ENCODE peak calls at places on chromosomes 11 and 22, in five cellular contexts. F is HepG2, K is K562, I is SK-N-SH, H is H1. A is an unnamed sample.

GRCh38 chr11:134662629-134663360 is 250.8 kb upstream of the B3GAT1 start:
- DNase-seq in F (no peak), H (peak), I (no peak), K (no peak), A (no peak)

GRCh38 chr11:102393272-102393730 is 46.3 kb downstream of the BIRC2 start:
- DNase-seq in K (no peak), F (peak), H (no peak), I (no peak), A (no peak)

GRCh38 chr11:124791626-124792341 is 8.4 kb downstream of the MSANTD2 start:
- DNase-seq in I (no peak), K (no peak), H (no peak), F (no peak), A (no peak)

GRCh38 chr11:2471048-2471803 is 26.4 kb downstream of the KCNQ1 start:
- DNase-seq in K (no peak), I (no peak), H (no peak), F (no peak), A (no peak)

GRCh38 chr22:45317551-45318167 is 7.9 kb downstream of the FAM118A start:
- DNase-seq in K (no peak), F (no peak), I (peak), H (peak), A (peak)

GRCh38 chr11:12715941-12716340 is 41.7 kb downstream of the TEAD1 start:
- DNase-seq in K (no peak), H (no peak), F (no peak), I (no peak), A (no peak)

GRCh38 chr11:85307381-85307780 is 319.8 kb downstream of the DLG2 start:
- DNase-seq in I (no peak), H (no peak), K (no peak), F (no peak), A (no peak)

GRCh38 chr11:132685174-132685611 is 847.1 kb downstream of the OPCML start:
- DNase-seq in F (no peak), K (no peak), H (no peak), I (no peak), A (no peak)

GRCh38 chr22:36277482-36278291 is 24.8 kb downstream of the APOL1 start:
- DNase-seq in H (peak), F (peak), K (peak), I (peak), A (peak)

GRCh38 chr11:95089620-95090542 is at the start of gene ENDOD1:
- DNase-seq in K (peak), F (peak), I (peak), H (peak), A (peak)

GRCh38 chr11:102026217-102026616 is 21.0 kb upstream of the CFAP300 start:
- DNase-seq in K (no peak), I (no peak), F (no peak), H (no peak), A (no peak)

GRCh38 chr11:429931-430456 is 11.8 kb downstream of the ANO9 start:
- DNase-seq in F (no peak), I (peak), K (no peak), H (peak), A (no peak)

GRCh38 chr11:79940976-79941735 is 500.3 kb upstream of the TENM4 start:
- DNase-seq in I (no peak), K (no peak), F (no peak), H (no peak), A (no peak)

GRCh38 chr22:21832291-21833290 is 34.9 kb downstream of the MAPK1 start:
- DNase-seq in F (no peak), H (no peak), K (peak), I (no peak), A (no peak)

GRCh38 chr11:121810291-121810690 is 305.7 kb downstream of the BLID start:
- DNase-seq in K (no peak), F (no peak), I (no peak), H (no peak), A (no peak)

GRCh38 chr11:94511932-94512781 is at the start of gene C11orf97:
- DNase-seq in K (peak), H (peak), F (peak), I (peak), A (peak)

GRCh38 chr11:117809236-117810055 is 12.4 kb upstream of the DSCAML1 start:
- DNase-seq in K (peak), H (peak), I (peak), F (no peak), A (peak)

GRCh38 chr11:57214087-57214395 is 23.0 kb downstream of the APLNR start:
- DNase-seq in I (no peak), F (no peak), K (no peak), H (no peak), A (no peak)

GRCh38 chr11:123020968-123021367 is 39.3 kb upstream of the BSX start:
- DNase-seq in K (peak), F (peak), H (no peak), I (peak), A (peak)

GRCh38 chr11:134512061-134512460 is 100.0 kb upstream of the B3GAT1 start:
- DNase-seq in H (no peak), K (no peak), F (no peak), I (no peak), A (no peak)

DNA sequence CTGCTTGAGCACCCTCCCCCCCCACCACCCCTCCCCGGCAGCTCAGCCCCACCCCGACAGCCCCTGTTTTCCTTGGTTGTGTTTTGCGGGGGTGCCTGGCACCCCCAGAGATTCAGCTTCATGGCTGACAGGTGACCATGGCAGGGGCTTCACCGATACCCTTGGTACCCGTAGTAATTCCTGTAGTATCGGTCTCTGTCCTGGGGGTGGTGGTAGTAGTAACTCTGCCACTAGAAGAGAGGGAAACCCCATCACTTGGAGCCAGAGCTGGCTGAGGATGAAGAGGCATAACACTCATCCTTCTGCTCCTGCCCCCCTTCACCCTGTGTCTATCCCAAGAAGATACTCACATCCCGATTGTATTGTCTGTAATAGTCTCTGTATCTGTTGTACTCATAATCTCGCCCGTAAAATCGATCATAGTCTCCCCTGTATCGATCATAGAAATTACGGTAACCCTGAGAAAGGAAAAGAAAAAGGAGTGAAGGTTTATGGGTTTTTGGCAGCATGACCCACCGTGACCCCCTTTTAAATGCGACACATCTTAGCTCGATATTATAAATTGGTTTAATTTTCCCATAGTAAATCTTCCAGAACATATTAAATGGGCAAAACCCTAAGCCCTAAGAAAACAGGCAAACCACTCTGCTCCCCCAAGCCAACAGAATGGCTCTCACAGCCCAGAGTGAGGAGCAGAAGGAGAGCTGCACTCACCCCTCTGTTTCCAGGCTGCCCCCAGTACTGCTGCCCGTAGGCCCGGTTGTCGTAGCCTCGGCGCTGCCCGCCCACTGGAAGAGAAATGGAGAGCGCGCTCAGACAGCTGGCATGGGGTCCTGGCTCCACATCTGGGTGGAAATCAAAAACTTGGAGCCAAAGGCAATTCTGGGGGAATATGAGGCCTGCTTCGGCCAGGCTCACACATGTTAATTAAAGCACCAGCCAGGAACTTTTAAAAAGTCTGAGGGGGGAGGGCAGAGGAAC is 8.0 kb downstream of the GNG3 start:
- DNase-seq in H (no peak), K (no peak), I (peak), F (no peak), A (no peak)
- TF ChIP-seq JUND in H (no peak), K (no peak), I (no peak), F (no peak), A (no peak)

GRCh38 chr11:47395225-47396048 is 13.0 kb upstream of the SLC39A13 start:
- DNase-seq in K (no peak), F (no peak), H (no peak), I (no peak), A (no peak)

GRCh38 chr11:47396049-47396320 is 12.4 kb upstream of the SLC39A13 start:
- DNase-seq in I (no peak), H (no peak), F (no peak), K (no peak), A (no peak)

GRCh38 chr11:47393163-47394049 is 15.0 kb upstream of the SLC39A13 start:
- DNase-seq in F (no peak), H (no peak), I (no peak), K (peak), A (no peak)

GRCh38 chr11:47394050-47394321 is 14.4 kb upstream of the SLC39A13 start:
- DNase-seq in K (no peak), I (no peak), H (no peak), F (no peak), A (no peak)

GRCh38 chr11:47394322-47395224 is 13.8 kb upstream of the SLC39A13 start:
- DNase-seq in I (no peak), F (peak), H (no peak), K (peak), A (no peak)
- TF ChIP-seq JUND in I (no peak), F (no peak), H (no peak), K (no peak), A (no peak)

DNA sequence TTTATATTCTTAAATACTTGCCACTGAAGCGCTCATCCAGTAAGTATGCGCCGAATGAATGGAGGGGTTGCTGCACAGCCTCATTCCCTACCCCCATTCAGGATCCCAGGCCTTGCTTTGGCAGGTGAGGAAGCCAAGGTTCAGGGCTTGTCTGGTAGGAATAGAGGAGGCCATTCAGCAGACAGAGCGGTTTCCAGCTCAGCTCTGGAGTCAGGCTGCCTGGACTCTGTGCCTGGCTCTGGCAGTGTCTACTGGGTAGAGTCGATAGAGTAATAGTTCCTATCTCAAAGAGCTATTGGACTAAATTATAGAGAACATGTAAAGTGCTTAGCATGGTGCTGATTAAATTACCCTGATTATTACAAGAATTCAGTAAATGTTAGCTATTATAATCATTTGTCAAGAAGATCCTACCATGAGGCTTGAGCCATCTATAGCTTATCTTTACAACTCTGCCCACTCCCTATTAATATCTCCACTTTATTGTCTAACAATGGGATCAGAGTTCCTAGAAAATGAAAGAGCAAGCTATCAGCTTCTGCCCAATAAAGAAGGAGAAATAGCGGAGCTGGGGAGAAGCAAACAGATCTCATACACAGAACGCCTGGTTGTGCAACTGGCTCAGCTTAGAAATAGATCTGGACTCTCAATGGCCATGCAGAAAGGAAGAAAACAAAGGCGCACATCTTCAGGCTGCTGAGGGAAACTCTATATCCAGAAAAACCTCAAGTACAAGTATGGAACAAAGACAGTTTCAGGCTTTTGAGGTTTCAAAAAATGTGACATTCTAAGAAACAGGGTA is 6.6 kb upstream of the SNX32 start:
- DNase-seq in H (no peak), F (no peak), I (no peak), K (no peak), A (no peak)
- TF ChIP-seq JUND in H (no peak), F (no peak), I (no peak), K (no peak), A (no peak)

GRCh38 chr11:128520206-128520885 is 67.0 kb downstream of the ETS1 start:
- DNase-seq in K (no peak), H (no peak), F (no peak), I (no peak), A (no peak)
- TF ChIP-seq JUND in K (no peak), H (no peak), F (no peak), I (no peak), A (no peak)

DNA sequence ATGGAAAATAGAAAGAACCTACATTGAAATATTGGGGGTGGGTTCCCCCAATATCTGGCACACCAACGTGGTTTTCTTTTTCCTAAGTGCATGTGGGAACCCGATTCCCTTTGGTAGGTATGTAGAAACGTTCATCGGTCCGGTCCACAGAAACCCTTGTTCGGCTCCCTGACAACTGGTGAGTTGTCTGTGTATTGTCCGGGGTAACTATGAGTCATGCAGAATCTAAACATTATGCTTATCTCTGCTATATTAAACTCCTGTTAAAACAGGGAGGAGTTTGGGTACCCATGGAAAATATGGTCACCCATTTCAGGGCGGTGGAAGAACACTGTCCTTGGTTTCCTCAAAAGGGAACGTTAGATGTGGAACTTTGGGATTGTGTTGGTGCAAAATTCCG is 25.1 kb upstream of the ALDH3B2 start:
- DNase-seq in H (peak), F (no peak), I (no peak), K (no peak), A (no peak)
- TF ChIP-seq JUND in H (no peak), F (no peak), I (no peak), K (no peak), A (no peak)

GRCh38 chr11:65965986-65966762 is 4.6 kb downstream of the SART1 start:
- DNase-seq in H (no peak), I (no peak), K (no peak), F (no peak), A (no peak)

GRCh38 chr11:65964906-65965305 is 3.4 kb downstream of the SART1 start:
- DNase-seq in H (no peak), I (no peak), K (no peak), F (no peak), A (no peak)

GRCh38 chr11:65972116-65972515 is 10.6 kb downstream of the SART1 start:
- DNase-seq in K (no peak), H (no peak), I (no peak), F (no peak), A (no peak)

GRCh38 chr11:65967329-65967934 is 5.9 kb downstream of the SART1 start:
- DNase-seq in H (no peak), K (no peak), F (no peak), I (no peak), A (no peak)

GRCh38 chr11:65968600-65969482 is 7.3 kb downstream of the SART1 start:
- DNase-seq in F (no peak), K (no peak), I (no peak), H (no peak), A (no peak)
- TF ChIP-seq JUND in F (no peak), K (no peak), I (no peak), H (no peak), A (no peak)

GRCh38 chr22:43008921-43009320 is 6.0 kb downstream of the PACSIN2 start:
- DNase-seq in I (no peak), F (no peak), K (no peak), H (no peak), A (no peak)
- TF ChIP-seq JUND in I (no peak), F (no peak), K (no peak), H (no peak), A (no peak)

DNA sequence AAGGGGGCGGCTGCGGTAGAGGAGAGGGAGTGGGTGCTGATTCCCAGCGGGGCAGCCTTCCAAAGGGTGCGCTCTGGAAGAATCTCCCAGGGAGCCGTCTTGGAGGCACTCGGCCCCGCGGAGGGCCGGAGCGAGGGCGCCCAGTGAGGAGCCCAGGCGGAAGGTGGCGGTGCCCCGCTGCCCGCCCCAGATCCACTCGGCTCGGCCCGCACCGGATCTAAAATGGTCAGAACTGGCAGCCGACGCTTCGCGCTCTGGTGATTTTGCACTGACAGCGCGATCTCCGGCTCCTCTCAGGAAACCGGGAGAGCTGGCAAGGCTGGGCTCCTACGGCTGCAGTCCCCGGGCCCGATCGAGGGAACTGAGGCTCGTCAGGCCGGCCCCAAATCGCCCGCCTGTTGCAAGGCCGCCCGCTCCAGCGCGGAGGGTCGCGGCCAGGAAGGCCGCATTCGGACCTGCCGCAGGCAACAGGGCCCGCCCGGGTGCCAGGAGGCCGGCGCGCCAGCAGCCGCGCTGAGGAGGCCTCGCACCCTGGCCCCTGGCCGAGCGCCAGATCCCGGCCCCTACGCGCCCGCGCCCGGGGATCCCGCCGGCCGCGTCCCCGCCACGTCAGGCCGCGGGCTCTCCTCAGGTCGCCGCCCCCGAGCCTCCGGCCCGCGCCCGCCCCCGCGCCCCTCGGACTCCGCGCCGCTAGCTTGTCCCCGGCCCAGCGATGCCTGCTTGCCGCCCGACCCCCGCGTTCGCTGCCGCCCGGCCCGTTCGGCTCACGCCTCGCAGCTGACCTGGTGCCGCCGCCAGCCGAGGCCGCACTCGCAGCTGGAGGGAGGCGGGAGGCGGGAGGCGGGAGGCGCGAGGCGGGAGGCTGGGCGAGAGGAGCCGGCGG is at the start of gene KLHL22:
- DNase-seq in I (peak), F (peak), H (peak), K (no peak), A (peak)
- TF ChIP-seq JUND in I (no peak), F (no peak), H (no peak), K (no peak), A (no peak)

DNA sequence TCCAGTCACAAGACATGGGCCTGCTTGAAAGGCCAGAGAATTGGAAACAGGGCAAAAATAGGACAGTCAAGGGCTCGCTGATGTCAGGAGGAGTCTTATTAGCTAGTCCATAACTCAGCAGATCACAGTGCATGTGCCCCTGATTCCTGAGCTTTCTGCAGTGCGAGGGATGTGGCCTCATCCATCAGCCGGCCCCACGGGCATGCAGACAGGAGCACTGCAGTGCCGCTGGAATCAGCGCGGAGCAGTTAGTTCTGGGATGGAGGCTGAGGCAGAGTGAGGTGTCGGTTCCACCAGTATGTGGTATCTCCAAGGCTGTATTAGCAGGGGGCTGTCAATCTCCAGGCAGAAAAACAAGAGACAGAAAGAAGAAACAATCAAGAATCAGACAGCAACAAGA is 167.3 kb downstream of the TRIM29 start:
- DNase-seq in K (no peak), F (no peak), H (no peak), I (no peak), A (no peak)
- TF ChIP-seq JUND in K (no peak), F (no peak), H (no peak), I (no peak), A (no peak)

DNA sequence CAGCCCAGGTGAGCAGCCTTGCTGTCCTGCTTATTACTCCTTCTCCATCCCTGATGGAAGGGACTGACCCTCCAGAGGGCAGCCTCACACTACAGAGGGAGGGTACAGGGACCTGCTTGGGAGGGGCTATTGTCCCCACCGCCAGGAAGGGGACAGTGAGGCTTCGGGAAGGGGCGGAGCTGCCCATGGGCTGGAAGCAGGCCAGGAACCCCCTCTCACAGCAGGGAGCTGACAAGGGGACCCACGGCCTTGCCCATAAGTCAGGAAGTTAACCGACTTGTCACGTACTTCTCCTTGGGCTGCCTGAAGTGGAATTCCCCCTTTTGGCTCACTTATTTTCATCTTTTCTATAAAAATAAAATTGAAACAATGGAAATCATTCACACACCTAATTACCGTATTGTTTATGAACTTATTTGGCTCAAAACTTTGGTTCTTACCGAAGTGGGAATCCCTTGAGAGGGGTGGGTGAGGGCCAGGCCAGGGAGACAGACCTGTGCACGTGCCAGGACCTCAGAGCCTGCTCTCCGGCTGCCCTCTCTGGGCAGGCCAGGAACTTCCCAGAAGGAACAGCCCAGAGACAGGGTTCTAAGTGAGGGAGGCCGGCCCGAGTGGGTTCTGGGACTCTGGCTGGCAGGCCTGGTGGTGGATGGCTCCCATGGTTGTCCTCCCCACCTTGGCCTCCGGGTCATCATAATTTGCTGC is 5.8 kb downstream of the MGAT3 start:
- DNase-seq in I (peak), F (peak), H (no peak), K (peak), A (no peak)
- TF ChIP-seq JUND in I (no peak), F (no peak), H (no peak), K (no peak), A (no peak)